ENCODE peak calls at places on chromosomes 4 and X, in five cellular contexts. One of them, this sample, is unnamed.

GRCh38 chrX:3129256-3129655 is 88.0 kb downstream of the ARSF start:
- DNase-seq in stimulated activated CD4-positive, alpha-beta T cell treated with anti-CD3 and anti-CD28 coated beads, Interleukin-15, amount 100 ng/mL, for 1 hour: no peak
- DNase-seq in omental fat pad: no peak
- DNase-seq in stromal cell of bone marrow: no peak
- DNase-seq in T-helper 1 cell: no peak
- DNase-seq in this sample: no peak

GRCh38 chr4:40189997-40190396 is 6.8 kb upstream of the RHOH start:
- DNase-seq in stimulated activated CD4-positive, alpha-beta T cell treated with anti-CD3 and anti-CD28 coated beads, Interleukin-15, amount 100 ng/mL, for 1 hour: no peak
- DNase-seq in omental fat pad: no peak
- DNase-seq in stromal cell of bone marrow: no peak
- DNase-seq in T-helper 1 cell: no peak
- DNase-seq in this sample: no peak

GRCh38 chrX:47179928-47180255 is 13.7 kb upstream of the UBA1 start:
- DNase-seq in stimulated activated CD4-positive, alpha-beta T cell treated with anti-CD3 and anti-CD28 coated beads, Interleukin-15, amount 100 ng/mL, for 1 hour: no peak
- DNase-seq in stromal cell of bone marrow: no peak
- DNase-seq in omental fat pad: no peak
- DNase-seq in T-helper 1 cell: no peak
- DNase-seq in this sample: no peak

GRCh38 chr4:36235306-36235705 is 9.0 kb downstream of the ARAP2 start:
- DNase-seq in T-helper 1 cell: no peak
- DNase-seq in stimulated activated CD4-positive, alpha-beta T cell treated with anti-CD3 and anti-CD28 coated beads, Interleukin-15, amount 100 ng/mL, for 1 hour: no peak
- DNase-seq in omental fat pad: no peak
- DNase-seq in stromal cell of bone marrow: no peak
- DNase-seq in this sample: no peak

GRCh38 chrX:130300010-130300282 is 31.2 kb upstream of the ZNF280C start:
- DNase-seq in T-helper 1 cell: no peak
- DNase-seq in stromal cell of bone marrow: no peak
- DNase-seq in stimulated activated CD4-positive, alpha-beta T cell treated with anti-CD3 and anti-CD28 coated beads, Interleukin-15, amount 100 ng/mL, for 1 hour: no peak
- DNase-seq in omental fat pad: no peak
- DNase-seq in this sample: no peak

GRCh38 chrX:47191331-47191730 is 2.3 kb upstream of the UBA1 start:
- DNase-seq in stimulated activated CD4-positive, alpha-beta T cell treated with anti-CD3 and anti-CD28 coated beads, Interleukin-15, amount 100 ng/mL, for 1 hour: peak
- DNase-seq in omental fat pad: no peak
- DNase-seq in stromal cell of bone marrow: no peak
- DNase-seq in T-helper 1 cell: no peak
- DNase-seq in this sample: peak

GRCh38 chr4:54525602-54526001 is 132.2 kb upstream of the KIT start:
- DNase-seq in omental fat pad: no peak
- DNase-seq in T-helper 1 cell: no peak
- DNase-seq in stimulated activated CD4-positive, alpha-beta T cell treated with anti-CD3 and anti-CD28 coated beads, Interleukin-15, amount 100 ng/mL, for 1 hour: no peak
- DNase-seq in stromal cell of bone marrow: no peak
- DNase-seq in this sample: no peak

GRCh38 chr4:100100985-100101384 is 89.3 kb downstream of the DDIT4L start:
- DNase-seq in T-helper 1 cell: no peak
- DNase-seq in omental fat pad: no peak
- DNase-seq in stromal cell of bone marrow: no peak
- DNase-seq in stimulated activated CD4-positive, alpha-beta T cell treated with anti-CD3 and anti-CD28 coated beads, Interleukin-15, amount 100 ng/mL, for 1 hour: no peak
- DNase-seq in this sample: no peak

GRCh38 chrX:70592091-70592490 is 147.5 kb downstream of the DLG3 start:
- DNase-seq in T-helper 1 cell: no peak
- DNase-seq in stimulated activated CD4-positive, alpha-beta T cell treated with anti-CD3 and anti-CD28 coated beads, Interleukin-15, amount 100 ng/mL, for 1 hour: no peak
- DNase-seq in stromal cell of bone marrow: peak
- DNase-seq in omental fat pad: no peak
- DNase-seq in this sample: no peak

GRCh38 chrX:109600114-109600710 is 24.8 kb downstream of the KCNE5 start:
- DNase-seq in T-helper 1 cell: no peak
- DNase-seq in stimulated activated CD4-positive, alpha-beta T cell treated with anti-CD3 and anti-CD28 coated beads, Interleukin-15, amount 100 ng/mL, for 1 hour: no peak
- DNase-seq in stromal cell of bone marrow: peak
- DNase-seq in omental fat pad: no peak
- DNase-seq in this sample: peak

GRCh38 chrX:103550415-103551051 is 31.2 kb upstream of the RAB40A start:
- DNase-seq in stromal cell of bone marrow: no peak
- DNase-seq in T-helper 1 cell: no peak
- DNase-seq in omental fat pad: no peak
- DNase-seq in stimulated activated CD4-positive, alpha-beta T cell treated with anti-CD3 and anti-CD28 coated beads, Interleukin-15, amount 100 ng/mL, for 1 hour: no peak
- DNase-seq in this sample: no peak

GRCh38 chr4:77332696-77333270 is 175.8 kb downstream of the CCNG2 start:
- DNase-seq in T-helper 1 cell: no peak
- DNase-seq in stimulated activated CD4-positive, alpha-beta T cell treated with anti-CD3 and anti-CD28 coated beads, Interleukin-15, amount 100 ng/mL, for 1 hour: no peak
- DNase-seq in omental fat pad: no peak
- DNase-seq in stromal cell of bone marrow: no peak
- DNase-seq in this sample: no peak

GRCh38 chrX:132191938-132192337 is 27.3 kb downstream of the RAP2C start:
- DNase-seq in omental fat pad: no peak
- DNase-seq in T-helper 1 cell: no peak
- DNase-seq in stromal cell of bone marrow: no peak
- DNase-seq in stimulated activated CD4-positive, alpha-beta T cell treated with anti-CD3 and anti-CD28 coated beads, Interleukin-15, amount 100 ng/mL, for 1 hour: no peak
- DNase-seq in this sample: no peak

GRCh38 chr4:55405073-55405472 is 9.3 kb downstream of the TMEM165 start:
- DNase-seq in omental fat pad: no peak
- DNase-seq in stimulated activated CD4-positive, alpha-beta T cell treated with anti-CD3 and anti-CD28 coated beads, Interleukin-15, amount 100 ng/mL, for 1 hour: no peak
- DNase-seq in stromal cell of bone marrow: no peak
- DNase-seq in T-helper 1 cell: no peak
- DNase-seq in this sample: no peak

GRCh38 chr4:6781113-6781512 is 1.4 kb upstream of the KIAA0232 start:
- DNase-seq in stimulated activated CD4-positive, alpha-beta T cell treated with anti-CD3 and anti-CD28 coated beads, Interleukin-15, amount 100 ng/mL, for 1 hour: no peak
- DNase-seq in omental fat pad: no peak
- DNase-seq in T-helper 1 cell: no peak
- DNase-seq in stromal cell of bone marrow: no peak
- DNase-seq in this sample: no peak

GRCh38 chr4:173807347-173807746 is 277.3 kb upstream of the HAND2 start:
- DNase-seq in omental fat pad: no peak
- DNase-seq in stromal cell of bone marrow: no peak
- DNase-seq in T-helper 1 cell: no peak
- DNase-seq in stimulated activated CD4-positive, alpha-beta T cell treated with anti-CD3 and anti-CD28 coated beads, Interleukin-15, amount 100 ng/mL, for 1 hour: no peak
- DNase-seq in this sample: no peak

GRCh38 chr4:52574036-52574435 is 85.1 kb downstream of the USP46 start:
- DNase-seq in stimulated activated CD4-positive, alpha-beta T cell treated with anti-CD3 and anti-CD28 coated beads, Interleukin-15, amount 100 ng/mL, for 1 hour: no peak
- DNase-seq in stromal cell of bone marrow: no peak
- DNase-seq in omental fat pad: no peak
- DNase-seq in T-helper 1 cell: no peak
- DNase-seq in this sample: no peak

GRCh38 chr4:120722655-120723054 is 199.9 kb downstream of the PRDM5 start:
- DNase-seq in omental fat pad: no peak
- DNase-seq in stimulated activated CD4-positive, alpha-beta T cell treated with anti-CD3 and anti-CD28 coated beads, Interleukin-15, amount 100 ng/mL, for 1 hour: no peak
- DNase-seq in T-helper 1 cell: no peak
- DNase-seq in stromal cell of bone marrow: no peak
- DNase-seq in this sample: no peak

GRCh38 chr4:114263233-114263632 is 283.8 kb upstream of the ARSJ start:
- DNase-seq in omental fat pad: no peak
- DNase-seq in stromal cell of bone marrow: no peak
- DNase-seq in stimulated activated CD4-positive, alpha-beta T cell treated with anti-CD3 and anti-CD28 coated beads, Interleukin-15, amount 100 ng/mL, for 1 hour: no peak
- DNase-seq in T-helper 1 cell: no peak
- DNase-seq in this sample: no peak

GRCh38 chrX:15204130-15204751 is 65.6 kb downstream of the ASB9 start:
- DNase-seq in omental fat pad: no peak
- DNase-seq in stromal cell of bone marrow: no peak
- DNase-seq in T-helper 1 cell: no peak
- DNase-seq in stimulated activated CD4-positive, alpha-beta T cell treated with anti-CD3 and anti-CD28 coated beads, Interleukin-15, amount 100 ng/mL, for 1 hour: no peak
- DNase-seq in this sample: no peak

GRCh38 chr4:30696195-30696594 is 24.0 kb upstream of the PCDH7 start:
- DNase-seq in stimulated activated CD4-positive, alpha-beta T cell treated with anti-CD3 and anti-CD28 coated beads, Interleukin-15, amount 100 ng/mL, for 1 hour: no peak
- DNase-seq in omental fat pad: no peak
- DNase-seq in T-helper 1 cell: no peak
- DNase-seq in stromal cell of bone marrow: no peak
- DNase-seq in this sample: no peak

GRCh38 chr4:67682266-67682665 is 18.7 kb downstream of the UBA6 start:
- DNase-seq in T-helper 1 cell: no peak
- DNase-seq in omental fat pad: no peak
- DNase-seq in stromal cell of bone marrow: no peak
- DNase-seq in stimulated activated CD4-positive, alpha-beta T cell treated with anti-CD3 and anti-CD28 coated beads, Interleukin-15, amount 100 ng/mL, for 1 hour: no peak
- DNase-seq in this sample: no peak

GRCh38 chr4:104395219-104395618 is 99.5 kb downstream of the CXXC4 start:
- DNase-seq in stimulated activated CD4-positive, alpha-beta T cell treated with anti-CD3 and anti-CD28 coated beads, Interleukin-15, amount 100 ng/mL, for 1 hour: no peak
- DNase-seq in stromal cell of bone marrow: no peak
- DNase-seq in T-helper 1 cell: no peak
- DNase-seq in omental fat pad: no peak
- DNase-seq in this sample: no peak

GRCh38 chr4:176149680-176150079 is 45.7 kb downstream of the SPATA4 start:
- DNase-seq in omental fat pad: no peak
- DNase-seq in T-helper 1 cell: no peak
- DNase-seq in stromal cell of bone marrow: no peak
- DNase-seq in stimulated activated CD4-positive, alpha-beta T cell treated with anti-CD3 and anti-CD28 coated beads, Interleukin-15, amount 100 ng/mL, for 1 hour: no peak
- DNase-seq in this sample: no peak

GRCh38 chr4:155600246-155600645 is 66.4 kb upstream of the GUCY1A1 start:
- DNase-seq in T-helper 1 cell: no peak
- DNase-seq in stromal cell of bone marrow: no peak
- DNase-seq in omental fat pad: no peak
- DNase-seq in stimulated activated CD4-positive, alpha-beta T cell treated with anti-CD3 and anti-CD28 coated beads, Interleukin-15, amount 100 ng/mL, for 1 hour: no peak
- DNase-seq in this sample: no peak

GRCh38 chr4:95371457-95372179 is 177.2 kb downstream of the UNC5C start:
- DNase-seq in stromal cell of bone marrow: no peak
- DNase-seq in stimulated activated CD4-positive, alpha-beta T cell treated with anti-CD3 and anti-CD28 coated beads, Interleukin-15, amount 100 ng/mL, for 1 hour: no peak
- DNase-seq in T-helper 1 cell: no peak
- DNase-seq in omental fat pad: no peak
- DNase-seq in this sample: no peak

This sample was measured in Jurkat, Clone E6-1.